ENCODE peak calls at places on chromosomes 4 and X, in eight cellular contexts. W, Z, H, M, L, K, Y and Q are unnamed samples.

GRCh38 chr4:38179690-38180299 is 219.6 kb downstream of the PTTG2 start:
- DNase-seq in Y (no peak), H (peak; percentile 78), L (no peak), Z (peak; percentile 85), W (peak; percentile 88), M (peak; percentile 61), K (peak; percentile 89), Q (peak; percentile 65)

GRCh38 chrX:133249659-133250058 is 31.5 kb upstream of the TFDP3 start:
- DNase-seq in Y (no peak), M (no peak), L (no peak), W (no peak), K (no peak), H (no peak), Z (peak; percentile 14), Q (no peak)

GRCh38 chr4:73875401-73875800 is 6.2 kb downstream of the CXCL1 start:
- DNase-seq in W (no peak), Z (no peak), M (no peak), K (no peak), H (no peak), Y (no peak), L (no peak), Q (no peak)

GRCh38 chrX:18354369-18355329 is at the start of gene SCML2:
- DNase-seq in Y (no peak), W (peak; percentile 45), L (peak; percentile 85), M (peak; percentile 7), H (peak; percentile 72), K (peak; percentile 64), Z (peak; percentile 23), Q (no peak)

GRCh38 chrX:57771689-57772088 is 91.6 kb upstream of the NLRP2B start:
- DNase-seq in H (no peak), L (no peak), K (no peak), M (no peak), W (no peak), Y (no peak), Z (no peak), Q (no peak)

GRCh38 chrX:50707376-50707775 is 106.6 kb downstream of the SHROOM4 start:
- DNase-seq in L (no peak), Y (no peak), M (no peak), W (no peak), Z (no peak), K (peak; percentile 23), H (no peak), Q (no peak)

GRCh38 chr4:124111411-124111810 is 601.1 kb downstream of the ANKRD50 start:
- DNase-seq in H (no peak), K (no peak), M (no peak), W (no peak), Y (no peak), L (no peak), Z (no peak), Q (no peak)

GRCh38 chrX:16488959-16489358 is 161.0 kb upstream of the S100G start:
- DNase-seq in W (no peak), H (no peak), Y (no peak), K (no peak), Z (peak; percentile 45), L (no peak), M (no peak), Q (no peak)

GRCh38 chr4:126682250-126682649 is 950.5 kb upstream of the INTU start:
- DNase-seq in L (no peak), K (no peak), M (no peak), H (no peak), W (no peak), Z (no peak), Y (no peak), Q (no peak)

GRCh38 chrX:69077895-69078455 is 87.3 kb downstream of the PJA1 start:
- DNase-seq in Y (peak; percentile 29), K (no peak), L (no peak), Z (no peak), H (no peak), M (no peak), W (no peak), Q (peak; percentile 15)

GRCh38 chrX:130091976-130092522 is 18.2 kb downstream of the ELF4 start:
- DNase-seq in W (peak; percentile 75), Y (no peak), L (peak; percentile 90), H (peak; percentile 88), K (peak; percentile 32), Z (no peak), M (no peak), Q (no peak)
- TF ChIP-seq CTCF in W (no peak), Y (no peak), L (no peak), H (no peak), K (no peak), Z (no peak), M (no peak), Q (no peak)

GRCh38 chr4:159195400-159195799 is 92.5 kb downstream of the RAPGEF2 start:
- DNase-seq in W (no peak), Y (no peak), L (no peak), M (no peak), K (no peak), Z (no peak), H (no peak), Q (no peak)

GRCh38 chr4:159190646-159191045 is 87.8 kb downstream of the RAPGEF2 start:
- DNase-seq in M (no peak), H (no peak), K (no peak), W (no peak), L (no peak), Y (no peak), Z (no peak), Q (no peak)

GRCh38 chr4:159188646-159189045 is 85.8 kb downstream of the RAPGEF2 start:
- DNase-seq in L (no peak), W (no peak), K (no peak), M (no peak), Y (no peak), Z (no peak), H (no peak), Q (no peak)

GRCh38 chr4:159193256-159193655 is 90.4 kb downstream of the RAPGEF2 start:
- DNase-seq in W (no peak), H (no peak), K (no peak), Y (no peak), Z (no peak), L (no peak), M (no peak), Q (no peak)

GRCh38 chr4:159191989-159192388 is 89.1 kb downstream of the RAPGEF2 start:
- DNase-seq in H (no peak), Y (no peak), M (peak; percentile 68), K (peak; percentile 52), L (no peak), Z (peak; percentile 88), W (no peak), Q (no peak)
- TF ChIP-seq CTCF in H (peak; percentile 30), Y (peak; percentile 75), M (peak; percentile 73), K (peak; percentile 42), L (peak; percentile 17), Z (peak; percentile 50), W (no peak), Q (no peak)

GRCh38 chr4:41122775-41123174 is 91.6 kb downstream of the APBB2 start:
- DNase-seq in Y (no peak), K (no peak), H (no peak), W (no peak), M (no peak), L (peak; percentile 30), Z (no peak), Q (no peak)
- TF ChIP-seq CTCF in Y (no peak), K (no peak), H (no peak), W (no peak), M (no peak), L (no peak), Z (no peak), Q (no peak)

DNA sequence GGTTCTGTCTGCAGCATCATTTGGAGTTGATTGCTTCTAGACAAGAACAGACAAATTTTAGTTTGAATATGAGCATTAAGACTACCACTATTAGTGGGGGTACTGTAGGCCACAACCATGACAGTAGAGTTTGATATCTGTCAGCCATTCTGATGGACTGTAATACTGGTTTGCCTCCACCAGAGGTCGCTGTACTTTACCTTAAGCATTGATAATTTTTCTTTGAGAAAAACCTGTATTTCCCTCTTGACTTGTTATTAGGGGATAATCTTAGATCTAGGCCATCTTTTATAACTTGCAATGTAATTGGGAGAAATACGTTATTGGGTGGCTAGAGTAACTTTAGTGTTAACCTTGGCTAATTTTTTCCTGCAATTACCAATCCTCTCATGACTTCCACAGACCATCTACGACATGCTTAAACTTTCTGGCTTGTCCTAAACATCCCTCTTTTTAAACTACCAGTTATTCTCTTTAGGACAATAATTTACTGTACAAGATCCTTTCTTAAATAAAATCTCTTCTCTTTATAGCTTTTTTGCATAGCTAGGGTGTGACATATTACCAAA is 562.4 kb downstream of the MAGEB5 start:
- DNase-seq in K (no peak), M (no peak), H (no peak), W (no peak), Y (no peak), L (no peak), Z (no peak), Q (no peak)
- TF ChIP-seq CTCF in K (no peak), M (peak; percentile 36), H (no peak), W (no peak), Y (peak; percentile 47), L (no peak), Z (no peak), Q (no peak)